ENCODE peak calls at places on chromosome 4, in four cellular contexts. N is HCT116, F is H1, V is astrocyte. E is an unnamed sample.

GRCh38 chr4:45078201-45078600 is 351.8 kb upstream of the GNPDA2 start:
- DNase-seq in N (no peak), V (no peak), F (no peak), E (no peak)

GRCh38 chr4:147586637-147587036 is 30.6 kb upstream of the TMEM184C start:
- DNase-seq in F (no peak), N (no peak), V (no peak), E (no peak)

GRCh38 chr4:71186566-71187398 is 152.0 kb upstream of the SLC4A4 start:
- DNase-seq in F (no peak), N (no peak), V (peak; percentile 47), E (no peak)

GRCh38 chr4:176631611-176632010 is 161.1 kb downstream of the VEGFC start:
- DNase-seq in F (no peak), N (no peak), V (no peak), E (no peak)

GRCh38 chr4:40180356-40180755 is 16.5 kb upstream of the RHOH start:
- DNase-seq in V (peak; percentile 91), N (peak; percentile 1), F (no peak), E (no peak)

GRCh38 chr4:1373892-1374705 is 27.1 kb downstream of the UVSSA start:
- DNase-seq in F (no peak), N (no peak), V (no peak), E (no peak)

GRCh38 chr4:161929966-161930365 is 233.8 kb downstream of the FSTL5 start:
- DNase-seq in V (peak; percentile 72), N (no peak), F (no peak), E (no peak)

GRCh38 chr4:75254745-75255144 is 259.5 kb downstream of the RCHY1 start:
- DNase-seq in F (no peak), N (no peak), V (no peak), E (no peak)

GRCh38 chr4:118790544-118790943 is 45.4 kb downstream of the SEC24D start:
- DNase-seq in N (no peak), V (no peak), F (no peak), E (no peak)

GRCh38 chr4:153476829-153477574 is 10.8 kb downstream of the TMEM131L start:
- DNase-seq in V (no peak), N (no peak), F (no peak), E (no peak)

GRCh38 chr4:114272226-114272625 is 292.8 kb upstream of the ARSJ start:
- DNase-seq in V (peak; percentile 100), F (no peak), N (peak; percentile 40), E (no peak)

GRCh38 chr4:102757681-102758080 is 3.1 kb downstream of the MANBA start:
- DNase-seq in V (no peak), N (no peak), F (no peak), E (no peak)

GRCh38 chr4:27318740-27319139 is 458.1 kb downstream of the STIM2 start:
- DNase-seq in N (peak; percentile 35), V (no peak), F (peak; percentile 49), E (peak; percentile 65)

GRCh38 chr4:150305995-150306394 is 227.8 kb downstream of the DCLK2 start:
- DNase-seq in V (peak; percentile 71), N (no peak), F (no peak), E (no peak)

GRCh38 chr4:26753642-26754041 is 107.0 kb upstream of the STIM2 start:
- DNase-seq in F (no peak), V (peak; percentile 84), N (no peak), E (no peak)

GRCh38 chr4:119136541-119136940 is 909 bp downstream of the MYOZ2 start:
- DNase-seq in N (no peak), F (no peak), V (no peak), E (no peak)

GRCh38 chr4:99853993-99854392 is 37.4 kb downstream of the DAPP1 start:
- DNase-seq in V (no peak), F (no peak), N (no peak), E (no peak)

GRCh38 chr4:1503583-1504471 is 97.6 kb upstream of the NKX1-1 start:
- DNase-seq in F (no peak), V (no peak), N (no peak), E (no peak)

GRCh38 chr4:3128976-3129375 is 54.5 kb downstream of the HTT start:
- DNase-seq in N (no peak), V (peak; percentile 23), F (no peak), E (no peak)

GRCh38 chr4:174317531-174317930 is 33.8 kb downstream of the CEP44 start:
- DNase-seq in N (no peak), F (no peak), V (no peak), E (no peak)

GRCh38 chr4:168357941-168358340 is 39.4 kb upstream of the DDX60 start:
- DNase-seq in N (no peak), F (no peak), V (peak; percentile 74), E (no peak)

GRCh38 chr4:70359115-70359661 is 1.4 kb upstream of the SMR3A start:
- DNase-seq in N (no peak), F (no peak), V (no peak), E (no peak)

GRCh38 chr4:113610542-113610941 is 151.0 kb downstream of the CAMK2D start:
- DNase-seq in V (no peak), F (no peak), N (no peak), E (no peak)

GRCh38 chr4:137156054-137156453 is 376.2 kb downstream of the PCDH18 start:
- DNase-seq in F (no peak), V (peak; percentile 76), N (no peak), E (no peak)

GRCh38 chr4:176137626-176138025 is 57.8 kb downstream of the SPATA4 start:
- DNase-seq in N (no peak), V (peak; percentile 46), F (no peak), E (no peak)

GRCh38 chr4:22689428-22689827 is 3.3 kb upstream of the GBA3 start:
- DNase-seq in N (no peak), F (no peak), V (no peak), E (no peak)

GRCh38 chr4:6896035-6896434 is 13.6 kb upstream of the TBC1D14 start:
- DNase-seq in F (no peak), N (no peak), V (no peak), E (no peak)

GRCh38 chr4:16952896-16953605 is 54.6 kb upstream of the LDB2 start:
- DNase-seq in F (no peak), N (no peak), V (peak; percentile 79), E (no peak)

GRCh38 chr4:187184513-187184912 is 460.9 kb upstream of the FAT1 start:
- DNase-seq in V (no peak), N (no peak), F (no peak), E (no peak)

GRCh38 chr4:48546336-48546735 is 56.3 kb downstream of the ZAR1 start:
- DNase-seq in N (peak; percentile 12), V (peak; percentile 18), F (no peak), E (no peak)

GRCh38 chr4:70619288-70619687 is 9.3 kb upstream of the ENAM start:
- DNase-seq in V (no peak), F (no peak), N (no peak), E (no peak)

GRCh38 chr4:168859888-168860694 is 150.0 kb downstream of the CBR4 start:
- DNase-seq in F (no peak), V (peak; percentile 76), N (no peak), E (no peak)

GRCh38 chr4:99154658-99155342 is 10.7 kb upstream of the ADH4 start:
- DNase-seq in F (no peak), N (no peak), V (no peak), E (no peak)

GRCh38 chr4:71449040-71449439 is 110.2 kb downstream of the SLC4A4 start:
- DNase-seq in V (no peak), N (no peak), F (no peak), E (no peak)

GRCh38 chr4:52665592-52665991 is 6.5 kb upstream of the USP46 start:
- DNase-seq in N (peak; percentile 44), V (no peak), F (no peak), E (no peak)

GRCh38 chr4:87915621-87916020 is 59.9 kb upstream of the SPP1 start:
- DNase-seq in N (no peak), F (no peak), V (no peak), E (no peak)

GRCh38 chr4:87919951-87920350 is 55.6 kb upstream of the SPP1 start:
- DNase-seq in V (no peak), N (no peak), F (no peak), E (no peak)

GRCh38 chr4:87918314-87919058 is 57.0 kb upstream of the SPP1 start:
- DNase-seq in F (no peak), N (no peak), V (no peak), E (no peak)

GRCh38 chr4:87916636-87917035 is 58.9 kb upstream of the SPP1 start:
- DNase-seq in N (no peak), F (no peak), V (peak; percentile 51), E (no peak)

GRCh38 chr4:87920478-87920877 is 55.0 kb upstream of the SPP1 start:
- DNase-seq in N (no peak), V (no peak), F (no peak), E (peak; percentile 6)
- H3K4me1 ChIP-seq in N (no peaks in the 10 kb centered on the region), V (no peaks in the 10 kb centered on the region), F (peaks cover 18% of the 10 kb centered on the region), E (no peaks in the 10 kb centered on the region)

DNA sequence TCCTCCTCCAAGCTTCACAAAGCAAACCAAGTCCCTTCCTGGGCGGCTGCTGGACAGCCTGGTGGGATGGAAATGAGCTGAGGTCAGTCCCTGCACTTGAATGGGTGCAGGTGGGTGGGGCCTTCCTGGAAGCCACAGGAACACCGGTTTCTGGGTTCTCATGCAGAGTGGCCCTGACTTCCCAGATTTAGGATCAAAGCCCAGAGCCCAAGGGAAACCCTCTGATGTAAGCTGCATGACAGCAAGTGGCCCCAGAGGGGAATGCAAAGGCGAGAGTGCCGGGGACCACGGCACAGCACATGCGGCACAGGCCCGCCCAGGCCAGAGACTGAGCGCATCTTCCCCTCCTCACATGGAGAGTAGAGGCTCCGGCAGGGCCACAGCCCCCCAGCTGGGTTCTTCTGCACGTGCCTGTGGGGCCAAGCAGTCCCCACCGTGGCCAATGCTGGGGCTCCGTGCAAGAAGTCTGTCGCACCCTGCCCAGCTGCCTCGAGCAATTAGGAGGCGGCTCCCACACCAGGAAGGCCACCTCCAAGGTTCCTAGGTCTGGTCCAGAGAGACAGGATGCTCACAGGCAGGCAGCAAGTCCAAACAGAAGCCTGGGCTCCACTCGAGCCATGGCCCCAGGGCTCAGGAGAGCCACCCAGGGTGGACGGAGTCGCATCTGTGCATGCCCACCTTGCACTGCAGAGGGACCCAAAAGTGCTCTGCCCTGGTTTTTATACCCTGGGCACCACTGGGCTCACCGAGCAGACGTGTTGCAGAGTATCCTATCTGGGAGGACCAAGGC is 83.0 kb downstream of the HTRA3 start:
- DNase-seq in V (no peak), F (no peak), N (no peak), E (no peak)
- H3K9ac ChIP-seq in V (no peak overlapping the region), F (no peak overlapping the region), N (no peak overlapping the region), E (peak overlapping the region; percentile 2)

DNA sequence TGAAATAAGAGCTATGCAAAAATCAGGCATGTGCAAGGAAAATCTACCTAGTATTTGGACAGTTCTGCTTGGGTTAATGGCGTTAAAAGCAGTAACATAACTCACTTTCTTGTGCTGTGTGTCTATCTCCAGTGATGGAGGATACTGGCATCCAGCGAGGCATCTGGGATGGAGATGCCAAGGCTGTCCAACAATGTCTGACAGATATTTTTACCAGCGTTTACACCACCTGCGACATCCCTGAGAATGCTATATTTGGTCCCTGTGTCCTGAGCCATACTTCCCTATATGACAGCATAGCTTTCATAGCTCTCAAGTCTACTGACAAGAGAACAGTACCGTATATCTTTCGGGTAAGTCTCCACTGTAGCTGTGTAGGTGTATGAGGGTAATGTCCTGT is 2.6 kb downstream of the PRDM8 start:
- DNase-seq in V (no peak), F (no peak), N (no peak), E (no peak)
- H3K4me3 ChIP-seq in V (no peak overlapping the region), F (no peak overlapping the region), N (no peak overlapping the region), E (no peak overlapping the region)

DNA sequence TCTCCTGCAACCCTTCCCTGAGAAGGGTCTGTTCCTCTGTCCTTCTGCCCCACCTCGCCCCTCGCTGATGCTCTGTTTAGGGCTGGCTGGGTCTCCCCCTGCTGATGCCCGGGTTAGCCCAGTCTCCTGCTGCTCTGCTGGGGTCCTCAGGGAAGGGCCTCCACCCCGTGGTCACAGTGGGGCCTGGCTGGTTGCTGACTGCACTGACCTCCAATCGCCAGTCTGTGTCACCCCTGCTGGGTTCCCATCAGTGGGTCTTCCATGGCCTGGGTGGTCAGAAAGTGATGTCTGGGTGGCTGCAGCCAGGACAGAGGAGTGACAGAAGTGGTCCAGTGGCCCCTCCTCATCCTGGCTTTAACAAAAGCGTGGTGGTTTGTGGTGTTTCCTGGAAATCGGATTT is 44.7 kb downstream of the EVC start:
- DNase-seq in N (no peak), V (no peak), F (no peak), E (no peak)
- H3K4me1 ChIP-seq in N (peaks cover 61% of the 10 kb centered on the region), V (peaks cover 60% of the 10 kb centered on the region), F (peaks cover 14% of the 10 kb centered on the region), E (peaks cover 17% of the 10 kb centered on the region)

E was measured in NT2/D1.